ENCODE peak calls at places on chromosomes 13 and 19, in five cellular contexts. Q is stimulated activated CD4-positive, alpha-beta T cell treated with anti-CD3 and anti-CD28 coated beads, Interleukin-15, amount 100 ng/mL, for 24 hours; G is sigmoid colon; F is T-helper 2 cell; M is putamen. U is an unnamed sample.

GRCh38 chr13:79612604-79613003 is 131.6 kb downstream of the NDFIP2 start:
- DNase-seq in Q (no peak), G (no peak), F (no peak), M (no peak), U (no peak)

GRCh38 chr13:40442191-40442590 is 224.2 kb downstream of the FOXO1 start:
- DNase-seq in Q (no peak), G (no peak), F (no peak), M (no peak), U (no peak)

GRCh38 chr13:108957369-108958012 is 328.1 kb downstream of the MYO16 start:
- DNase-seq in Q (no peak), G (peak; percentile 69), F (no peak), M (no peak), U (peak; percentile 55)

GRCh38 chr19:49133621-49134454 is 14.5 kb downstream of the PPFIA3 start:
- DNase-seq in Q (peak; percentile 68), G (peak; percentile 81), F (no peak), M (no peak), U (no peak)

GRCh38 chr19:33303791-33304759 is 1.7 kb upstream of the CEBPA start:
- DNase-seq in Q (no peak), G (peak; percentile 74), F (no peak), M (no peak), U (no peak)

GRCh38 chr19:41106177-41106576 is 8.1 kb upstream of the CYP2F1 start:
- DNase-seq in Q (no peak), G (no peak), F (no peak), M (no peak), U (no peak)

GRCh38 chr19:48501446-48501960 is 10.1 kb downstream of the LMTK3 start:
- DNase-seq in Q (peak; percentile 72), G (no peak), F (peak; percentile 48), M (no peak), U (no peak)

GRCh38 chr19:36049080-36049698 is 4.9 kb downstream of the THAP8 start:
- DNase-seq in Q (no peak), G (no peak), F (no peak), M (no peak), U (no peak)

GRCh38 chr13:96835591-96835990 is 158.7 kb downstream of the OXGR1 start:
- DNase-seq in Q (no peak), G (no peak), F (no peak), M (no peak), U (no peak)

GRCh38 chr19:39407644-39408391 is 1.2 kb downstream of the ZFP36 start:
- DNase-seq in Q (peak; percentile 74), G (peak; percentile 84), F (peak; percentile 65), M (no peak), U (no peak)

GRCh38 chr13:83937579-83937978 is 55.3 kb upstream of the SLITRK1 start:
- DNase-seq in Q (no peak), G (no peak), F (no peak), M (no peak), U (no peak)

GRCh38 chr19:5130371-5131030 is 161.6 kb downstream of the KDM4B start:
- DNase-seq in Q (peak; percentile 36), G (no peak), F (peak; percentile 54), M (no peak), U (no peak)

GRCh38 chr13:35838356-35838755 is 292.8 kb downstream of the DCLK1 start:
- DNase-seq in Q (no peak), G (no peak), F (no peak), M (no peak), U (peak; percentile 38)